ENCODE peak calls at places on chromosomes 2 and 18, in seven cellular contexts. One of them, this sample, is unnamed.
A peak's percentile ranks its signal among the peaks of the same experiment; 100 is the strongest.

GRCh38 chr2:9820020-9820973 is 23.0 kb upstream of the TAF1B start:
- DNase-seq in stimulated activated CD8-positive, alpha-beta memory T cell treated with anti-CD3 and anti-CD28 coated beads, Interleukin-7, amount 100 ng/mL, for 1 hour: no peak
- DNase-seq in renal cortical epithelial cell: peak; percentile 49
- DNase-seq in NCI-H1092: no peak
- DNase-seq in activated T-cell treated with anti-CD3 and anti-CD28 coated beads for 1 hour: no peak
- DNase-seq in glomerular endothelial cell: no peak
- DNase-seq in left ventricle myocardium superior: no peak
- DNase-seq in this sample: no peak

GRCh38 chr18:6482198-6482977 is 67.7 kb upstream of the L3MBTL4 start:
- DNase-seq in renal cortical epithelial cell: peak; percentile 44
- DNase-seq in NCI-H1092: peak; percentile 42
- DNase-seq in left ventricle myocardium superior: peak; percentile 85
- DNase-seq in activated T-cell treated with anti-CD3 and anti-CD28 coated beads for 1 hour: no peak
- DNase-seq in stimulated activated CD8-positive, alpha-beta memory T cell treated with anti-CD3 and anti-CD28 coated beads, Interleukin-7, amount 100 ng/mL, for 1 hour: no peak
- DNase-seq in glomerular endothelial cell: no peak
- DNase-seq in this sample: peak; percentile 89

GRCh38 chr18:3211236-3211992 is 8.4 kb downstream of the MYOM1 start:
- DNase-seq in stimulated activated CD8-positive, alpha-beta memory T cell treated with anti-CD3 and anti-CD28 coated beads, Interleukin-7, amount 100 ng/mL, for 1 hour: no peak
- DNase-seq in glomerular endothelial cell: no peak
- DNase-seq in NCI-H1092: no peak
- DNase-seq in activated T-cell treated with anti-CD3 and anti-CD28 coated beads for 1 hour: no peak
- DNase-seq in left ventricle myocardium superior: no peak
- DNase-seq in renal cortical epithelial cell: peak; percentile 92
- DNase-seq in this sample: peak; percentile 82

GRCh38 chr2:119255760-119256573 is 32.3 kb downstream of the STEAP3 start:
- DNase-seq in NCI-H1092: no peak
- DNase-seq in activated T-cell treated with anti-CD3 and anti-CD28 coated beads for 1 hour: no peak
- DNase-seq in glomerular endothelial cell: peak; percentile 70
- DNase-seq in left ventricle myocardium superior: no peak
- DNase-seq in stimulated activated CD8-positive, alpha-beta memory T cell treated with anti-CD3 and anti-CD28 coated beads, Interleukin-7, amount 100 ng/mL, for 1 hour: no peak
- DNase-seq in renal cortical epithelial cell: peak; percentile 92
- DNase-seq in this sample: peak; percentile 97

GRCh38 chr2:181858600-181858999 is 32.9 kb upstream of the ITPRID2 start:
- DNase-seq in glomerular endothelial cell: no peak
- DNase-seq in NCI-H1092: no peak
- DNase-seq in renal cortical epithelial cell: no peak
- DNase-seq in activated T-cell treated with anti-CD3 and anti-CD28 coated beads for 1 hour: no peak
- DNase-seq in stimulated activated CD8-positive, alpha-beta memory T cell treated with anti-CD3 and anti-CD28 coated beads, Interleukin-7, amount 100 ng/mL, for 1 hour: no peak
- DNase-seq in left ventricle myocardium superior: no peak
- DNase-seq in this sample: no peak

GRCh38 chr2:167651406-167652151 is 595.8 kb downstream of the STK39 start:
- DNase-seq in glomerular endothelial cell: no peak
- DNase-seq in renal cortical epithelial cell: peak; percentile 25
- DNase-seq in activated T-cell treated with anti-CD3 and anti-CD28 coated beads for 1 hour: no peak
- DNase-seq in stimulated activated CD8-positive, alpha-beta memory T cell treated with anti-CD3 and anti-CD28 coated beads, Interleukin-7, amount 100 ng/mL, for 1 hour: no peak
- DNase-seq in left ventricle myocardium superior: no peak
- DNase-seq in NCI-H1092: no peak
- DNase-seq in this sample: no peak

GRCh38 chr2:224252601-224253000 is 149.3 kb downstream of the FAM124B start:
- DNase-seq in glomerular endothelial cell: no peak
- DNase-seq in left ventricle myocardium superior: no peak
- DNase-seq in renal cortical epithelial cell: no peak
- DNase-seq in stimulated activated CD8-positive, alpha-beta memory T cell treated with anti-CD3 and anti-CD28 coated beads, Interleukin-7, amount 100 ng/mL, for 1 hour: no peak
- DNase-seq in activated T-cell treated with anti-CD3 and anti-CD28 coated beads for 1 hour: no peak
- DNase-seq in NCI-H1092: no peak
- DNase-seq in this sample: no peak

GRCh38 chr18:9802774-9803697 is 82.7 kb upstream of the TXNDC2 start:
- DNase-seq in activated T-cell treated with anti-CD3 and anti-CD28 coated beads for 1 hour: no peak
- DNase-seq in glomerular endothelial cell: no peak
- DNase-seq in left ventricle myocardium superior: no peak
- DNase-seq in NCI-H1092: no peak
- DNase-seq in renal cortical epithelial cell: no peak
- DNase-seq in stimulated activated CD8-positive, alpha-beta memory T cell treated with anti-CD3 and anti-CD28 coated beads, Interleukin-7, amount 100 ng/mL, for 1 hour: no peak
- DNase-seq in this sample: peak; percentile 73

GRCh38 chr18:44130365-44130942 is 550.2 kb upstream of the SETBP1 start:
- DNase-seq in stimulated activated CD8-positive, alpha-beta memory T cell treated with anti-CD3 and anti-CD28 coated beads, Interleukin-7, amount 100 ng/mL, for 1 hour: no peak
- DNase-seq in NCI-H1092: peak; percentile 90
- DNase-seq in activated T-cell treated with anti-CD3 and anti-CD28 coated beads for 1 hour: no peak
- DNase-seq in glomerular endothelial cell: peak; percentile 44
- DNase-seq in left ventricle myocardium superior: no peak
- DNase-seq in renal cortical epithelial cell: peak; percentile 50
- DNase-seq in this sample: peak; percentile 67

GRCh38 chr18:7273301-7273911 is 42.5 kb downstream of the LRRC30 start:
- DNase-seq in stimulated activated CD8-positive, alpha-beta memory T cell treated with anti-CD3 and anti-CD28 coated beads, Interleukin-7, amount 100 ng/mL, for 1 hour: no peak
- DNase-seq in renal cortical epithelial cell: peak; percentile 47
- DNase-seq in glomerular endothelial cell: peak; percentile 64
- DNase-seq in NCI-H1092: no peak
- DNase-seq in activated T-cell treated with anti-CD3 and anti-CD28 coated beads for 1 hour: no peak
- DNase-seq in left ventricle myocardium superior: peak; percentile 73
- DNase-seq in this sample: peak; percentile 83

GRCh38 chr2:146123714-146124113 is 1603.8 kb upstream of the ZEB2 start:
- DNase-seq in left ventricle myocardium superior: no peak
- DNase-seq in glomerular endothelial cell: no peak
- DNase-seq in renal cortical epithelial cell: no peak
- DNase-seq in NCI-H1092: no peak
- DNase-seq in stimulated activated CD8-positive, alpha-beta memory T cell treated with anti-CD3 and anti-CD28 coated beads, Interleukin-7, amount 100 ng/mL, for 1 hour: no peak
- DNase-seq in activated T-cell treated with anti-CD3 and anti-CD28 coated beads for 1 hour: no peak
- DNase-seq in this sample: peak; percentile 18

GRCh38 chr2:236498369-236498768 is 71.3 kb upstream of the ACKR3 start:
- DNase-seq in stimulated activated CD8-positive, alpha-beta memory T cell treated with anti-CD3 and anti-CD28 coated beads, Interleukin-7, amount 100 ng/mL, for 1 hour: no peak
- DNase-seq in activated T-cell treated with anti-CD3 and anti-CD28 coated beads for 1 hour: no peak
- DNase-seq in renal cortical epithelial cell: peak; percentile 82
- DNase-seq in NCI-H1092: no peak
- DNase-seq in glomerular endothelial cell: no peak
- DNase-seq in left ventricle myocardium superior: no peak
- DNase-seq in this sample: peak; percentile 60

This sample was measured in choroid plexus epithelial cell.